ENCODE peak calls at places on chromosomes 12 and 14, in four cellular contexts. A is tibial nerve, Q is A549, D is mammary epithelial cell. H is an unnamed sample.

GRCh38 chr12:100359822-100360221 is 2.9 kb downstream of the SLC17A8 start:
- DNase-seq in D (peak; percentile 11), Q (no peak), A (no peak), H (no peak)

GRCh38 chr12:40942326-40942725 is 245.8 kb upstream of the PDZRN4 start:
- DNase-seq in D (no peak), Q (no peak), A (no peak), H (no peak)

GRCh38 chr14:35470775-35471174 is 63.2 kb upstream of the INSM2 start:
- DNase-seq in A (no peak), Q (no peak), D (peak; percentile 23), H (no peak)

GRCh38 chr14:38868415-38869290 is 234.4 kb downstream of the SEC23A start:
- DNase-seq in D (no peak), Q (no peak), A (no peak), H (no peak)

GRCh38 chr12:102417055-102417454 is 63.3 kb downstream of the IGF1 start:
- DNase-seq in Q (no peak), A (no peak), D (no peak), H (no peak)

GRCh38 chr14:91830777-91831176 is 36.6 kb downstream of the TC2N start:
- DNase-seq in D (no peak), Q (no peak), A (no peak), H (no peak)

GRCh38 chr12:93563807-93564538 is 8.5 kb upstream of the SOCS2 start:
- DNase-seq in A (no peak), D (peak; percentile 71), Q (peak; percentile 76), H (no peak)

GRCh38 chr14:102898776-102899515 is 23.5 kb upstream of the AMN start:
- DNase-seq in Q (no peak), D (no peak), A (no peak), H (no peak)

GRCh38 chr12:90261283-90261682 is 552.6 kb upstream of the ATP2B1 start:
- DNase-seq in A (no peak), Q (no peak), D (no peak), H (no peak)

GRCh38 chr12:69024907-69025306 is 91.9 kb upstream of the CPM start:
- DNase-seq in D (peak; percentile 72), Q (no peak), A (no peak), H (no peak)

GRCh38 chr12:42002563-42002962 is 142.1 kb downstream of the GXYLT1 start:
- DNase-seq in A (no peak), D (no peak), Q (no peak), H (no peak)

GRCh38 chr12:6963016-6963731 is 7.3 kb downstream of the PHB2 start:
- DNase-seq in Q (no peak), D (peak; percentile 87), A (no peak), H (no peak)

GRCh38 chr14:73502017-73502619 is 11.4 kb downstream of the RIOX1 start:
- DNase-seq in A (no peak), D (no peak), Q (no peak), H (no peak)

GRCh38 chr14:35365130-35366047 is 39.2 kb downstream of the NFKBIA start:
- DNase-seq in D (peak; percentile 92), A (peak; percentile 64), Q (peak; percentile 77), H (peak; percentile 73)

GRCh38 chr14:105455086-105455640 is 19.5 kb upstream of the CRIP2 start:
- DNase-seq in D (no peak), A (no peak), Q (no peak), H (no peak)

GRCh38 chr12:93624595-93625294 is 52.3 kb downstream of the SOCS2 start:
- DNase-seq in Q (peak; percentile 91), A (no peak), D (peak; percentile 97), H (no peak)

DNA sequence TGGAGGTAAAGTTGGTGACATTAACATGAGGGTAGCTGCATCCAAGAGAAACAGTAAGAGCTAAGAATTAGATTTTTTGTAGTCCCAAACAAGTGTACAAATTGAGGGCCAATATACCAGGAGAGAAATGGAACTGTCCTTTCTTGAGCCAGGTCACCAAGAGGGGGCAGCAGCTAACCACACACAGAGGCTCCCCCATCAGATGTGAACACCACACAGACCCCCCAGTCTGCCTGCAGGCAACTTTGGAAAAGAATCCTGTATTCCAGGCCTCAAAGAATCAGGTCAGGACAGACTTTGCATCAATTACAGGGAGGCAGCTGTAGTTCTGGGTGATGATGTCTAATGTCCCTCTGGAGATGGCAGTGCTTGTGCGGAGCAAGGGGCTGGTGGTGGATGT is 77.9 kb downstream of the SPTB start:
- DNase-seq in Q (peak; percentile 48), A (no peak), D (no peak), H (no peak)
- TF ChIP-seq CTCF in Q (peak; percentile 77), A (peak; percentile 18), D (no peak), H (no peak)

GRCh38 chr12:96221391-96221790 is 27.2 kb downstream of the ELK3 start:
- DNase-seq in D (no peak), A (no peak), Q (no peak), H (no peak)
- H3K4me3 ChIP-seq in D (no peak overlapping the region), A (no peak overlapping the region), Q (no peak overlapping the region), H (no peak overlapping the region)

GRCh38 chr14:25178255-25178654 is 128.3 kb upstream of the STXBP6 start:
- DNase-seq in D (peak; percentile 91), A (no peak), Q (no peak), H (no peak)
- H3K27ac ChIP-seq in D (peak overlapping the region; percentile 6), A (no peak overlapping the region), Q (no peak overlapping the region), H (no peak overlapping the region)

GRCh38 chr12:19893514-19893913 is 454.2 kb downstream of the AEBP2 start:
- DNase-seq in D (peak; percentile 6), Q (peak; percentile 27), A (no peak), H (no peak)
- TF ChIP-seq CTCF in D (no peak), Q (peak; percentile 33), A (no peak), H (no peak)

DNA sequence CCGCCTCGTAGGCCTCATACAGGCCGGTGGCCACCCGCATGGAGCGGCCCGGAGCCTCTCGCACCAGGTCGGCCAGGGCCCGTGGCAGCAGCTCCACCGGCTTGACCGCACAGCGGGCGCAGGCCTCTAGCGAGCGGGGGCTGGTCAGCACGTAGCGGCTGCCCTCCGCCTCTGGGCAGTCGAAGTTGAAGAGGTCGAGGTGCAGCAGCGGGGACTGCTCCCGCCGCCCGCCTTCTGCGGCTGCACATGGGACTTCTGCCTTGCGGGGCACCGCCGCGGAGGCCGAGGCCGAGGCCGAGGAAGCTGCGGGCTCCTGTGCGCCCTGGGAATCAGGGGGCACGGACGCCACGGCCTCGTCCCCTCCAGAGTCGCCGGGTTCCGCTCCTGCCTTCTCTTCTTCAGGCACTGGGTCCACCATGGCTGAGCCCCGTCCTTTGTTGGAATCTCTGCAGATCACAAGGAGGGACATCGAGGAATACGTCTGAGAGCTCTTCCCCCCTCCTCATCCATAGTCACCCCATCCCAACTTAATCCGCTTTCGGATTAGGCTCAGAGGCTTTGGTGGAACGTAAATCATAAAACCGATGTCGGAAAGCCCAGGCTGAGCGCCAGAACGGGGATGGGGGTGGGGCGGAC is 1.3 kb downstream of the CCDC177 start:
- DNase-seq in D (no peak), Q (no peak), A (no peak), H (no peak)
- H3K4me3 ChIP-seq in D (no peak overlapping the region), Q (peak overlapping the region; percentile 45), A (no peak overlapping the region), H (peak overlapping the region; percentile 52)

GRCh38 chr14:95538801-95539509 is 4.1 kb downstream of the GLRX5 start:
- DNase-seq in Q (no peak), A (no peak), D (no peak), H (no peak)

GRCh38 chr14:95540236-95540635 is 5.4 kb downstream of the GLRX5 start:
- DNase-seq in D (no peak), A (no peak), Q (no peak), H (no peak)

GRCh38 chr14:95535226-95536021 is 574 bp downstream of the GLRX5 start:
- DNase-seq in D (no peak), Q (no peak), A (no peak), H (no peak)

GRCh38 chr14:95536036-95536577 is 1.3 kb downstream of the GLRX5 start:
- DNase-seq in A (no peak), Q (no peak), D (no peak), H (no peak)

GRCh38 chr14:95537298-95538089 is 2.6 kb downstream of the GLRX5 start:
- DNase-seq in D (no peak), A (no peak), Q (no peak), H (no peak)
- H3K27ac ChIP-seq in D (no peak overlapping the region), A (no peak overlapping the region), Q (no peak overlapping the region), H (no peak overlapping the region)

GRCh38 chr14:37343307-37344094 is 145.8 kb downstream of the MIPOL1 start:
- DNase-seq in Q (no peak), A (no peak), D (no peak), H (no peak)

DNA sequence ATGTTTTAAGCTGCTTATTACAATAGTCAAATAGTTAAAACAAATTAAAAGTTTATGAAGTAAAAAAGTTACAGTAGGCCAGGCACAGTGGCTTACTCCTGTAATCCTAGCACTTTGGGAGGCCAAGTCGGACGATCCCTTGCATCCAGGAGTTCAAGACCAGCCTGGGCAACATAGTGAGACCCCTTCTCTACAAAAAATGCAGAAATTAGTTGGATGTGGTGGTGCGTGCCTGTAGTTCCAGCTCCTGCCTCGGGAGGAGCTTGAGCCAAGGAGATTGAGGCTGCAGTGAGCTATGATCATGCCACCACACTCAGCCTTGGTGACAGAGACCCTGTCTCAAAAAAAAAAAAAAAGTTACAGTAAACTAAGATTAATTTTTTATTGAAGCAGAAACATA is 142.6 kb downstream of the MIPOL1 start:
- DNase-seq in A (no peak), D (no peak), Q (no peak), H (no peak)
- TF ChIP-seq CTCF in A (no peak), D (peak; percentile 3), Q (no peak), H (no peak)

GRCh38 chr12:113136128-113136989 is 798 bp upstream of the RASAL1 start:
- DNase-seq in A (no peak), D (no peak), Q (no peak), H (peak; percentile 91)
- H3K4me3 ChIP-seq in A (no peak overlapping the region), D (no peak overlapping the region), Q (peak overlapping the region; percentile 53), H (peak overlapping the region; percentile 84)